ENCODE peak calls at places on chromosome X, in five cellular contexts. U, Q, L, D and K are unnamed samples.
A peak's percentile ranks its signal among the peaks of the same experiment; 100 is the strongest.

GRCh38 chrX:23548164-23548563 is 119.1 kb upstream of the PRDX4 start:
- DNase-seq in U (no peak), Q (no peak), L (no peak), D (no peak), K (no peak)

GRCh38 chrX:114782925-114783324 is 199.0 kb downstream of the HTR2C start:
- DNase-seq in U (no peak), Q (no peak), L (no peak), D (no peak), K (no peak)

GRCh38 chrX:18886344-18887161 is 97.4 kb downstream of the PHKA2 start:
- DNase-seq in U (peak; percentile 68), Q (peak; percentile 74), L (peak; percentile 23), D (peak; percentile 52), K (peak; percentile 76)

GRCh38 chrX:122055450-122055849 is 1008.0 kb downstream of the GLUD2 start:
- DNase-seq in U (no peak), Q (no peak), L (no peak), D (no peak), K (no peak)

GRCh38 chrX:26649534-26649933 is 433.6 kb downstream of the MAGEB5 start:
- DNase-seq in U (peak; percentile 29), Q (no peak), L (peak; percentile 27), D (peak; percentile 1), K (no peak)

GRCh38 chrX:138298268-138298667 is 413.2 kb downstream of the FGF13 start:
- DNase-seq in U (no peak), Q (no peak), L (no peak), D (no peak), K (no peak)

GRCh38 chrX:101229155-101229554 is 9.6 kb downstream of the DRP2 start:
- DNase-seq in U (no peak), Q (no peak), L (peak; percentile 82), D (no peak), K (no peak)

GRCh38 chrX:13646154-13646549 is 6.8 kb upstream of the TCEANC start:
- DNase-seq in U (peak; percentile 83), Q (peak; percentile 50), L (peak; percentile 65), D (peak; percentile 24), K (peak; percentile 55)

GRCh38 chrX:2627272-2627867 is 63.7 kb upstream of the CD99 start:
- DNase-seq in U (peak; percentile 63), Q (peak; percentile 43), L (peak; percentile 27), D (peak; percentile 48), K (peak; percentile 27)

GRCh38 chrX:37818031-37818430 is 29.3 kb downstream of the DYNLT3 start:
- DNase-seq in U (no peak), Q (no peak), L (no peak), D (no peak), K (no peak)

GRCh38 chrX:12955882-12956703 is 18.8 kb upstream of the TMSB4X start:
- DNase-seq in U (peak; percentile 83), Q (no peak), L (peak; percentile 84), D (no peak), K (peak; percentile 56)

GRCh38 chrX:42020225-42020624 is 96.9 kb upstream of the CASK start:
- DNase-seq in U (no peak), Q (no peak), L (no peak), D (no peak), K (no peak)

GRCh38 chrX:54116391-54116790 is 66.7 kb downstream of the FAM120C start:
- DNase-seq in U (no peak), Q (no peak), L (no peak), D (no peak), K (no peak)

GRCh38 chrX:150753968-150754367 is 60.8 kb downstream of the MTMR1 start:
- DNase-seq in U (no peak), Q (no peak), L (no peak), D (no peak), K (no peak)

GRCh38 chrX:68114573-68115199 is 318.6 kb downstream of the OPHN1 start:
- DNase-seq in U (peak; percentile 26), Q (no peak), L (peak; percentile 16), D (no peak), K (no peak)

GRCh38 chrX:118016422-118016821 is 100.2 kb downstream of the KLHL13 start:
- DNase-seq in U (no peak), Q (no peak), L (no peak), D (no peak), K (no peak)

GRCh38 chrX:23578079-23578478 is 89.2 kb upstream of the PRDX4 start:
- DNase-seq in U (no peak), Q (no peak), L (no peak), D (no peak), K (no peak)

GRCh38 chrX:133085785-133086184 is 11.1 kb downstream of the USP26 start:
- DNase-seq in U (no peak), Q (no peak), L (no peak), D (no peak), K (no peak)

GRCh38 chrX:75781618-75782017 is 3.4 kb downstream of the MAGEE2 start:
- DNase-seq in U (no peak), Q (no peak), L (no peak), D (no peak), K (no peak)

GRCh38 chrX:75784689-75785491 is at the start of gene MAGEE2:
- DNase-seq in U (no peak), Q (peak; percentile 5), L (no peak), D (no peak), K (no peak)

GRCh38 chrX:103918584-103919335 is 43.7 kb upstream of the TMSB15B start:
- DNase-seq in U (peak; percentile 6), Q (peak; percentile 28), L (peak; percentile 59), D (peak; percentile 58), K (peak; percentile 59)

GRCh38 chrX:69014200-69014599 is 151.1 kb downstream of the PJA1 start:
- DNase-seq in U (no peak), Q (no peak), L (peak; percentile 78), D (no peak), K (no peak)

DNA sequence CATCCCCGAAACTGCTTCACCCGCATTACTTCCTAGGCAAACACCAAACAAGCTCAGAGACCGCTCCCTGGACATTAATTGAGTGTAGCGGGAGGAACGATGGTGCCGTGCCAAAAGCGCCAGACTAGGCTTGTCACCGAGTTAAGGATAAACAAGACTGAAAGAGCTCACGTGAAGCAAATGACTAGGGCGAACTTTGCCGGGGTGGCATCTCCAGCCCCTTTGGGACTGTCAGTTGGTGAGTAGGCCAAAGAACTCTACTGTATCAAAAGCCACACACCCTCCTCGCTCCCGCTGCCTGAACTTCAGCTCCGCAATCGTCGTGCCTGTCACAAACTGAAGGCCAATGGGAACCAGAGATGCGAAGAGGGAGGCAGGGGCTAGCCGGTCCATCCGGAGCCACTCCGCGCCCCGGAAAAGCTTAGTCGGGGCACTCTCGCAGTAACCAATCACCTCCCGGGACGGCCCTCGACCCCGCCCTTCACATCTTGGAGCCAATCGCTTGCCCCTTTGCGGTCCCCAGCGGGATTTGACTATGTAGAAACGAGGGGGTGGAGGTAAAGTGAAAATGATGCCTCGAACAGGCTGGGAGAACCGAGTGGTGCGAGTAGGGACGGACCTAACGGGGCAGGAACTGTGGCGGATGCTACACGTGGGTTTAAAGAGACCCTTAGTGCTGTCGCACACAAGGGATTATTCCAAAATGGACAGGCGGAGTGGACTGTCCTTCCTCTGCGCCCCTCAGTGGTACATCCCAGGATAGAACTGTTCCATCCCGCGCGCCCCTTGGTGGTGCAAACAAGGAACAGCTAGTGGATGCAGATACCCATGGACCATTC is 37.0 kb upstream of the FAM156A start:
- DNase-seq in U (peak; percentile 91), Q (peak; percentile 94), L (peak; percentile 94), D (peak; percentile 89), K (peak; percentile 92)
- TF ChIP-seq POLR2A in U (peak; percentile 48), Q (no peak), L (no peak), D (peak; percentile 28), K (no peak)

GRCh38 chrX:110002300-110003166 is at the start of gene TMEM164:
- DNase-seq in U (peak; percentile 92), Q (peak; percentile 79), L (peak; percentile 66), D (peak; percentile 69), K (peak; percentile 84)
- TF ChIP-seq POLR2A in U (peak; percentile 77), Q (no peak), L (peak; percentile 24), D (peak; percentile 83), K (peak; percentile 7)

GRCh38 chrX:45513042-45513441 is 312.4 kb upstream of the DIPK2B start:
- DNase-seq in U (no peak), Q (no peak), L (no peak), D (no peak), K (no peak)

GRCh38 chrX:45515262-45516215 is 314.9 kb upstream of the DIPK2B start:
- DNase-seq in U (peak; percentile 21), Q (peak; percentile 47), L (peak; percentile 92), D (peak; percentile 56), K (peak; percentile 87)

GRCh38 chrX:45518552-45518951 is 317.9 kb upstream of the DIPK2B start:
- DNase-seq in U (no peak), Q (no peak), L (no peak), D (no peak), K (no peak)

GRCh38 chrX:45517090-45517973 is 316.7 kb upstream of the DIPK2B start:
- DNase-seq in U (no peak), Q (no peak), L (peak; percentile 83), D (no peak), K (no peak)
- TF ChIP-seq POLR2A in U (no peak), Q (no peak), L (no peak), D (no peak), K (no peak)

GRCh38 chrX:49054073-49054762 is 4.6 kb upstream of the CCDC120 start:
- DNase-seq in U (no peak), Q (no peak), L (no peak), D (no peak), K (no peak)

GRCh38 chrX:49058794-49059193 is at the start of gene CCDC120:
- DNase-seq in U (no peak), Q (peak; percentile 65), L (no peak), D (no peak), K (no peak)

GRCh38 chrX:49053223-49054072 is 5.4 kb upstream of the CCDC120 start:
- DNase-seq in U (peak; percentile 76), Q (peak; percentile 63), L (peak; percentile 43), D (peak; percentile 77), K (peak; percentile 58)
- TF ChIP-seq POLR2A in U (no peak), Q (no peak), L (no peak), D (peak; percentile 34), K (no peak)